ENCODE peak calls at places on chromosomes 2 and 18, in seven cellular contexts. One of them, this sample, is unnamed.

GRCh38 chr18:56919190-56919589 is 227.7 kb upstream of the BOD1L2 start:
- DNase-seq in GM23338: peak; percentile 49
- DNase-seq in choroid plexus epithelial cell: no peak
- DNase-seq in right atrium auricular region: no peak
- DNase-seq in endodermal cell: no peak
- DNase-seq in tibial artery: no peak
- DNase-seq in fibroblast of lung: no peak
- DNase-seq in this sample: no peak

GRCh38 chr2:150596071-150596470 is 108.6 kb upstream of the RND3 start:
- DNase-seq in GM23338: no peak
- DNase-seq in choroid plexus epithelial cell: peak; percentile 82
- DNase-seq in right atrium auricular region: no peak
- DNase-seq in endodermal cell: no peak
- DNase-seq in tibial artery: no peak
- DNase-seq in fibroblast of lung: peak; percentile 38
- DNase-seq in this sample: no peak

GRCh38 chr18:48859311-48860275 is 91.2 kb downstream of the SMAD7 start:
- DNase-seq in GM23338: peak; percentile 61
- DNase-seq in choroid plexus epithelial cell: no peak
- DNase-seq in right atrium auricular region: no peak
- DNase-seq in endodermal cell: peak; percentile 82
- DNase-seq in tibial artery: no peak
- DNase-seq in fibroblast of lung: no peak
- DNase-seq in this sample: no peak

GRCh38 chr2:234071664-234072063 is 21.2 kb downstream of the SPP2 start:
- DNase-seq in GM23338: no peak
- DNase-seq in choroid plexus epithelial cell: no peak
- DNase-seq in right atrium auricular region: no peak
- DNase-seq in endodermal cell: no peak
- DNase-seq in tibial artery: no peak
- DNase-seq in fibroblast of lung: no peak
- DNase-seq in this sample: no peak

GRCh38 chr2:8800821-8801220 is 36.6 kb downstream of the KIDINS220 start:
- DNase-seq in GM23338: no peak
- DNase-seq in choroid plexus epithelial cell: no peak
- DNase-seq in right atrium auricular region: no peak
- DNase-seq in endodermal cell: no peak
- DNase-seq in tibial artery: no peak
- DNase-seq in fibroblast of lung: no peak
- DNase-seq in this sample: no peak

GRCh38 chr2:189291460-189291859 is 111.9 kb upstream of the COL5A2 start:
- DNase-seq in GM23338: no peak
- DNase-seq in choroid plexus epithelial cell: no peak
- DNase-seq in right atrium auricular region: no peak
- DNase-seq in endodermal cell: no peak
- DNase-seq in tibial artery: no peak
- DNase-seq in fibroblast of lung: no peak
- DNase-seq in this sample: no peak

GRCh38 chr18:74880706-74881289 is 283.1 kb downstream of the ZNF407 start:
- DNase-seq in GM23338: no peak
- DNase-seq in choroid plexus epithelial cell: no peak
- DNase-seq in right atrium auricular region: no peak
- DNase-seq in endodermal cell: no peak
- DNase-seq in tibial artery: no peak
- DNase-seq in fibroblast of lung: no peak
- DNase-seq in this sample: no peak

GRCh38 chr18:22203892-22204536 is 34.6 kb downstream of the GATA6 start:
- DNase-seq in GM23338: no peak
- DNase-seq in choroid plexus epithelial cell: no peak
- DNase-seq in right atrium auricular region: no peak
- DNase-seq in endodermal cell: no peak
- DNase-seq in tibial artery: no peak
- DNase-seq in fibroblast of lung: no peak
- DNase-seq in this sample: no peak

GRCh38 chr2:125224188-125224587 is 1199.1 kb downstream of the CNTNAP5 start:
- DNase-seq in GM23338: no peak
- DNase-seq in choroid plexus epithelial cell: no peak
- DNase-seq in right atrium auricular region: no peak
- DNase-seq in endodermal cell: no peak
- DNase-seq in tibial artery: no peak
- DNase-seq in fibroblast of lung: no peak
- DNase-seq in this sample: no peak

GRCh38 chr2:187390891-187391290 is 57.2 kb downstream of the CALCRL start:
- DNase-seq in GM23338: no peak
- DNase-seq in choroid plexus epithelial cell: peak; percentile 92
- DNase-seq in right atrium auricular region: no peak
- DNase-seq in endodermal cell: no peak
- DNase-seq in tibial artery: no peak
- DNase-seq in fibroblast of lung: peak; percentile 55
- DNase-seq in this sample: peak; percentile 94

GRCh38 chr2:101754613-101755012 is 57.1 kb downstream of the MAP4K4 start:
- DNase-seq in GM23338: no peak
- DNase-seq in choroid plexus epithelial cell: no peak
- DNase-seq in right atrium auricular region: no peak
- DNase-seq in endodermal cell: no peak
- DNase-seq in tibial artery: no peak
- DNase-seq in fibroblast of lung: peak; percentile 38
- DNase-seq in this sample: peak; percentile 56

GRCh38 chr2:37776487-37776886 is 105.0 kb upstream of the CDC42EP3 start:
- DNase-seq in GM23338: no peak
- DNase-seq in choroid plexus epithelial cell: peak; percentile 81
- DNase-seq in right atrium auricular region: no peak
- DNase-seq in endodermal cell: peak; percentile 64
- DNase-seq in tibial artery: no peak
- DNase-seq in fibroblast of lung: peak; percentile 74
- DNase-seq in this sample: peak; percentile 81

GRCh38 chr2:209474960-209475359 is 51.1 kb downstream of the MAP2 start:
- DNase-seq in GM23338: no peak
- DNase-seq in choroid plexus epithelial cell: no peak
- DNase-seq in right atrium auricular region: no peak
- DNase-seq in endodermal cell: no peak
- DNase-seq in tibial artery: no peak
- DNase-seq in fibroblast of lung: no peak
- DNase-seq in this sample: no peak

GRCh38 chr2:222671259-222672067 is at the start of gene MOGAT1:
- DNase-seq in GM23338: peak; percentile 91
- DNase-seq in choroid plexus epithelial cell: no peak
- DNase-seq in right atrium auricular region: no peak
- DNase-seq in endodermal cell: peak; percentile 92
- DNase-seq in tibial artery: peak; percentile 69
- DNase-seq in fibroblast of lung: peak; percentile 8
- DNase-seq in this sample: peak; percentile 29
- TF ChIP-seq CTCF in GM23338: no peak
- TF ChIP-seq CTCF in choroid plexus epithelial cell: no peak
- TF ChIP-seq CTCF in right atrium auricular region: no peak
- TF ChIP-seq CTCF in endodermal cell: peak; percentile 60
- TF ChIP-seq CTCF in tibial artery: no peak
- TF ChIP-seq CTCF in fibroblast of lung: no peak
- TF ChIP-seq CTCF in this sample: no peak

DNA sequence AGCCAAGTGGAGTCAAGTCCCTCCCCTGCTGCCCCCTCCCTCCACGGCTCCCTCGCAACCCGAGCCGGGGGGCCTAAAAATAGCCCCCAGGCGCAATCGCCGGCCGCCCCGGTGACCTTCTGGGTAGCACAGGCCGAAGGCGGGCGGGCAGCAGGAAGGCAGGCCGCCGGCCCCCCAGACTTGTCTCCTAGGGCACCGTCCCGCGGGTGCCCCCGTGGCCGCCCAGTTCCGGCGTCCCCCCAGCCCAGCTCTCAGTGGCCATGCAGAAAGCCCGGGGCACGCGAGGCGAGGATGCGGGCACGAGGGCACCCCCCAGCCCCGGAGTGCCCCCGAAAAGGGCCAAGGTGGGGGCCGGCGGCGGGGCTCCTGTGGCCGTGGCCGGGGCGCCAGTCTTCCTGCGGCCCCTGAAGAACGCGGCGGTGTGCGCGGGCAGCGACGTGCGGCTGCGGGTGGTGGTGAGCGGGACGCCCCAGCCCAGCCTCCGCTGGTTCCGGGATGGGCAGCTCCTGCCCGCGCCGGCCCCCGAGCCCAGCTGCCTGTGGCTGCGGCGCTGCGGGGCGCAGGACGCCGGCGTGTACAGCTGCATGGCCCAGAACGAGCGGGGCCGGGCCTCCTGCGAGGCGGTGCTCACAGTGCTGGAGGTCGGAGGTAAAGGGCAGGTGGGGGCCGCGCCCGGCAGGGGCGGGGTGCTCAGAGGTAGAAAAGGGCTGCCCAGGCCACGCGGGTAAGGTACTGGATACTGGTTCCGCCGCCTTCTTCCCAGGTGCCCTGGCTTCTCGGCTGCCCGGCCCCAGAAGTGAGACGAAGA is at the start of gene SPEG:
- DNase-seq in GM23338: peak; percentile 62
- DNase-seq in choroid plexus epithelial cell: peak; percentile 59
- DNase-seq in right atrium auricular region: no peak
- DNase-seq in endodermal cell: peak; percentile 72
- DNase-seq in tibial artery: no peak
- DNase-seq in fibroblast of lung: no peak
- DNase-seq in this sample: no peak
- H3K4me3 ChIP-seq in GM23338: peak within 1 kb of the TSS; percentile 62
- H3K4me3 ChIP-seq in choroid plexus epithelial cell: peak within 1 kb of the TSS; percentile 32
- H3K4me3 ChIP-seq in right atrium auricular region: peak within 1 kb of the TSS; percentile 46
- H3K4me3 ChIP-seq in endodermal cell: no peak within 1 kb of the TSS
- H3K4me3 ChIP-seq in tibial artery: peak within 1 kb of the TSS; percentile 45
- H3K4me3 ChIP-seq in fibroblast of lung: no peak within 1 kb of the TSS
- H3K4me3 ChIP-seq in this sample: no peak within 1 kb of the TSS

GRCh38 chr2:156708051-156708450 is 271.9 kb downstream of the GPD2 start:
- DNase-seq in GM23338: no peak
- DNase-seq in choroid plexus epithelial cell: no peak
- DNase-seq in right atrium auricular region: no peak
- DNase-seq in endodermal cell: no peak
- DNase-seq in tibial artery: no peak
- DNase-seq in fibroblast of lung: peak; percentile 5
- DNase-seq in this sample: peak; percentile 54
- TF ChIP-seq CTCF in GM23338: no peak
- TF ChIP-seq CTCF in choroid plexus epithelial cell: no peak
- TF ChIP-seq CTCF in right atrium auricular region: no peak
- TF ChIP-seq CTCF in endodermal cell: no peak
- TF ChIP-seq CTCF in tibial artery: no peak
- TF ChIP-seq CTCF in fibroblast of lung: no peak
- TF ChIP-seq CTCF in this sample: no peak

DNA sequence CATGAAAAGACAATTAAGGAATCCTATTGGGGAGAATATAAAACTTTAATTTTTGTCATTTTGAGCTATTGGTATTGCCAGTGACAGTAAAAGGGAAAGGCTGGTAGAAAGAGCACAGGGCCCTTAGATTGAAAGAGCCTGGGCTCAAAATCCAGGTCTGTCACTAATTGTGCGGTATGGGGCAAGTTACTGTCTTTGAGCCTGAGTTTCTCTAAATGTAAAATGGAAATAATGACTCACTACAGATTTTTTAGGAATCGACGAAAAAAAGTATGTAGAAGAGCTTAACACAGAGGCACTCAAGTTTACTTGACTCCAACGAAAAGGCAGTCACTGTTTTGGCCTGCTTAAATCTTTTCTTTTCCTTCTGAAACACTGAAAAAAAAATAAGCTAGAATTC is 7.0 kb downstream of the NDUFV2 start:
- DNase-seq in GM23338: no peak
- DNase-seq in choroid plexus epithelial cell: peak; percentile 53
- DNase-seq in right atrium auricular region: no peak
- DNase-seq in endodermal cell: no peak
- DNase-seq in tibial artery: no peak
- DNase-seq in fibroblast of lung: peak; percentile 36
- DNase-seq in this sample: no peak
- H3K4me3 ChIP-seq in GM23338: peak overlapping the region; percentile 29
- H3K4me3 ChIP-seq in choroid plexus epithelial cell: no peak overlapping the region
- H3K4me3 ChIP-seq in right atrium auricular region: no peak overlapping the region
- H3K4me3 ChIP-seq in endodermal cell: no peak overlapping the region
- H3K4me3 ChIP-seq in tibial artery: no peak overlapping the region
- H3K4me3 ChIP-seq in fibroblast of lung: no peak overlapping the region
- H3K4me3 ChIP-seq in this sample: no peak overlapping the region

DNA sequence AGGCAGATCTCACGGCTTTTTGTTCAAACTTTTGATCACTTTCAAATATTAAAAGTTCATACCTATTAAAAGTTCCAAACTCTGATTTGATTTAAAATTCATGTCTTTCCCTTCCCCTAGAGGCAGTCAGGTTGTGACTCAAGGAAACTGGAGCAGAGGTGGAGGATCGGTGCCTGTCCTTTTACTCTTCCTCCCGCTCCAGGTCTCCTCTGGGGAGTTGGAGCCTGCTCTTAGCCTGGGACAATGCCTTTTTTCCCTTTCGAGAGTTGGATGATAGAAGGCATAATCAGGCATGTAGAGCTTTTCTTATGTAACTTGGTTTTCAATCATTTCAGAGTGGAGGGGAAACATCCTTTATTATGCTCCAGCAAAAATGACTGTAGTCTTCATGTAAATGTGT is 1706.1 kb upstream of the CELF4 start:
- DNase-seq in GM23338: peak; percentile 28
- DNase-seq in choroid plexus epithelial cell: no peak
- DNase-seq in right atrium auricular region: no peak
- DNase-seq in endodermal cell: no peak
- DNase-seq in tibial artery: no peak
- DNase-seq in fibroblast of lung: no peak
- DNase-seq in this sample: no peak
- TF ChIP-seq CTCF in GM23338: no peak
- TF ChIP-seq CTCF in choroid plexus epithelial cell: no peak
- TF ChIP-seq CTCF in right atrium auricular region: no peak
- TF ChIP-seq CTCF in endodermal cell: no peak
- TF ChIP-seq CTCF in tibial artery: no peak
- TF ChIP-seq CTCF in fibroblast of lung: no peak
- TF ChIP-seq CTCF in this sample: no peak

GRCh38 chr2:197310940-197311485 is 433 bp upstream of the ANKRD44 start:
- DNase-seq in GM23338: no peak
- DNase-seq in choroid plexus epithelial cell: no peak
- DNase-seq in right atrium auricular region: no peak
- DNase-seq in endodermal cell: no peak
- DNase-seq in tibial artery: no peak
- DNase-seq in fibroblast of lung: no peak
- DNase-seq in this sample: no peak

GRCh38 chr2:197312186-197312585 is 1.6 kb upstream of the ANKRD44 start:
- DNase-seq in GM23338: no peak
- DNase-seq in choroid plexus epithelial cell: no peak
- DNase-seq in right atrium auricular region: no peak
- DNase-seq in endodermal cell: no peak
- DNase-seq in tibial artery: no peak
- DNase-seq in fibroblast of lung: no peak
- DNase-seq in this sample: no peak

GRCh38 chr2:197310271-197310939 is at the start of gene ANKRD44:
- DNase-seq in GM23338: peak; percentile 83
- DNase-seq in choroid plexus epithelial cell: peak; percentile 79
- DNase-seq in right atrium auricular region: peak; percentile 92
- DNase-seq in endodermal cell: peak; percentile 94
- DNase-seq in tibial artery: peak; percentile 96
- DNase-seq in fibroblast of lung: peak; percentile 81
- DNase-seq in this sample: peak; percentile 89

GRCh38 chr2:197309369-197310231 is 980 bp downstream of the ANKRD44 start:
- DNase-seq in GM23338: peak; percentile 63
- DNase-seq in choroid plexus epithelial cell: no peak
- DNase-seq in right atrium auricular region: no peak
- DNase-seq in endodermal cell: peak; percentile 77
- DNase-seq in tibial artery: peak; percentile 72
- DNase-seq in fibroblast of lung: no peak
- DNase-seq in this sample: no peak

GRCh38 chr2:197311521-197312033 is 997 bp upstream of the ANKRD44 start:
- DNase-seq in GM23338: no peak
- DNase-seq in choroid plexus epithelial cell: peak; percentile 24
- DNase-seq in right atrium auricular region: no peak
- DNase-seq in endodermal cell: no peak
- DNase-seq in tibial artery: no peak
- DNase-seq in fibroblast of lung: no peak
- DNase-seq in this sample: peak; percentile 27
- H3K4me3 ChIP-seq in GM23338: peak overlapping the region; percentile 60
- H3K4me3 ChIP-seq in choroid plexus epithelial cell: no peak overlapping the region
- H3K4me3 ChIP-seq in right atrium auricular region: peak overlapping the region; percentile 64
- H3K4me3 ChIP-seq in endodermal cell: peak overlapping the region; percentile 75
- H3K4me3 ChIP-seq in tibial artery: no peak overlapping the region
- H3K4me3 ChIP-seq in fibroblast of lung: no peak overlapping the region
- H3K4me3 ChIP-seq in this sample: no peak overlapping the region